ENCODE peak calls at places on chromosomes 4 and X, in eight cellular contexts. P is choroid plexus epithelial cell; K is endothelial cell; N is GM19239; M is M059J; W is tibial artery; S is colonic mucosa; T is CD8-positive, alpha-beta T cell. Z is an unnamed sample.

GRCh38 chr4:124527364-124527763 is 185.2 kb downstream of the ANKRD50 start:
- DNase-seq in P (no peak), K (no peak), N (no peak), M (no peak), W (no peak), S (no peak), T (no peak), Z (no peak)

GRCh38 chr4:147194604-147195003 is 248.9 kb upstream of the TTC29 start:
- DNase-seq in P (no peak), K (no peak), N (no peak), M (no peak), W (no peak), S (no peak), T (no peak), Z (no peak)

GRCh38 chr4:31089815-31090214 is 369.6 kb downstream of the PCDH7 start:
- DNase-seq in P (peak; percentile 92), K (no peak), N (no peak), M (peak; percentile 60), W (peak; percentile 24), S (no peak), T (no peak), Z (peak; percentile 92)

GRCh38 chrX:48466696-48467095 is 3.4 kb downstream of the SLC38A5 start:
- DNase-seq in P (no peak), K (no peak), N (no peak), M (no peak), W (no peak), S (no peak), T (no peak), Z (no peak)

GRCh38 chrX:9318213-9318612 is 146.6 kb upstream of the TBL1X start:
- DNase-seq in P (no peak), K (no peak), N (no peak), M (no peak), W (no peak), S (no peak), T (peak; percentile 34), Z (no peak)

GRCh38 chr4:107292979-107293378 is 256.9 kb upstream of the DKK2 start:
- DNase-seq in P (no peak), K (no peak), N (no peak), M (peak; percentile 21), W (no peak), S (no peak), T (no peak), Z (no peak)

GRCh38 chrX:72306851-72307645 is 1.3 kb upstream of the CITED1 start:
- DNase-seq in P (peak; percentile 69), K (peak; percentile 44), N (peak; percentile 53), M (peak; percentile 86), W (peak; percentile 49), S (peak; percentile 68), T (no peak), Z (peak; percentile 63)

GRCh38 chrX:46626566-46626965 is 53.0 kb downstream of the CHST7 start:
- DNase-seq in P (peak; percentile 16), K (no peak), N (no peak), M (no peak), W (peak; percentile 23), S (no peak), T (no peak), Z (no peak)

GRCh38 chrX:121642415-121642814 is 595.0 kb downstream of the GLUD2 start:
- DNase-seq in P (peak; percentile 56), K (no peak), N (no peak), M (peak; percentile 1), W (no peak), S (no peak), T (no peak), Z (no peak)

GRCh38 chrX:29237972-29238371 is 650.7 kb downstream of the IL1RAPL1 start:
- DNase-seq in P (no peak), K (no peak), N (no peak), M (no peak), W (no peak), S (no peak), T (no peak), Z (no peak)

GRCh38 chr4:122764808-122765189 is 32.3 kb downstream of the BBS12 start:
- DNase-seq in P (peak; percentile 90), K (no peak), N (no peak), M (peak; percentile 76), W (no peak), S (no peak), T (no peak), Z (no peak)

GRCh38 chr4:154719087-154719486 is 24.7 kb upstream of the LRAT start:
- DNase-seq in P (peak; percentile 56), K (no peak), N (no peak), M (peak; percentile 1), W (no peak), S (no peak), T (no peak), Z (no peak)

GRCh38 chrX:21747523-21747922 is 10.4 kb downstream of the SMPX start:
- DNase-seq in P (no peak), K (no peak), N (no peak), M (no peak), W (no peak), S (no peak), T (no peak), Z (no peak)

GRCh38 chr4:955161-955921 is 18.0 kb downstream of the DGKQ start:
- DNase-seq in P (no peak), K (no peak), N (no peak), M (no peak), W (peak; percentile 14), S (no peak), T (no peak), Z (no peak)

GRCh38 chr4:10698172-10698571 is 13.6 kb upstream of the CLNK start:
- DNase-seq in P (no peak), K (no peak), N (no peak), M (no peak), W (no peak), S (no peak), T (no peak), Z (no peak)

GRCh38 chrX:140141444-140142029 is 176.2 kb upstream of the CXorf66 start:
- DNase-seq in P (peak; percentile 35), K (peak; percentile 51), N (peak; percentile 1), M (peak; percentile 51), W (no peak), S (peak; percentile 26), T (peak; percentile 10), Z (peak; percentile 31)

GRCh38 chr4:136650541-136651277 is 881.6 kb downstream of the PCDH18 start:
- DNase-seq in P (peak; percentile 84), K (no peak), N (no peak), M (peak; percentile 27), W (no peak), S (no peak), T (no peak), Z (peak; percentile 49)

GRCh38 chr4:94548571-94548970 is 96.8 kb downstream of the PDLIM5 start:
- DNase-seq in P (peak; percentile 95), K (no peak), N (no peak), M (peak; percentile 91), W (peak; percentile 38), S (no peak), T (no peak), Z (no peak)

GRCh38 chrX:147749308-147749707 is 162.4 kb upstream of the FMR1 start:
- DNase-seq in P (no peak), K (no peak), N (no peak), M (no peak), W (no peak), S (no peak), T (no peak), Z (no peak)

GRCh38 chr4:183469936-183470335 is 25.5 kb downstream of the CDKN2AIP start:
- DNase-seq in P (no peak), K (no peak), N (no peak), M (peak; percentile 78), W (no peak), S (no peak), T (no peak), Z (no peak)

GRCh38 chrX:15269618-15270521 is at the start of gene ASB9:
- DNase-seq in P (peak; percentile 82), K (no peak), N (no peak), M (peak; percentile 94), W (peak; percentile 20), S (peak; percentile 60), T (no peak), Z (peak; percentile 71)

GRCh38 chr4:169017971-169018370 is 7.9 kb upstream of the CBR4 start:
- DNase-seq in P (no peak), K (no peak), N (no peak), M (no peak), W (no peak), S (no peak), T (no peak), Z (no peak)

GRCh38 chr4:105978684-105979296 is 83.5 kb downstream of the NPNT start:
- DNase-seq in P (peak; percentile 20), K (no peak), N (no peak), M (peak; percentile 85), W (peak; percentile 54), S (no peak), T (no peak), Z (no peak)

GRCh38 chr4:84849051-84849640 is 117.3 kb downstream of the WDFY3 start:
- DNase-seq in P (no peak), K (no peak), N (no peak), M (no peak), W (no peak), S (no peak), T (no peak), Z (no peak)

GRCh38 chrX:65821721-65822496 is 154.5 kb downstream of the MSN start:
- DNase-seq in P (no peak), K (peak; percentile 3), N (no peak), M (no peak), W (no peak), S (peak; percentile 28), T (peak; percentile 41), Z (no peak)

GRCh38 chr4:147732516-147733193 is 767 bp downstream of the ARHGAP10 start:
- DNase-seq in P (peak; percentile 59), K (peak; percentile 28), N (no peak), M (peak; percentile 46), W (no peak), S (peak; percentile 33), T (no peak), Z (no peak)

GRCh38 chr4:123832173-123833026 is 435.8 kb downstream of the SPRY1 start:
- DNase-seq in P (peak; percentile 100), K (no peak), N (no peak), M (peak; percentile 97), W (peak; percentile 62), S (no peak), T (no peak), Z (no peak)

GRCh38 chrX:37685452-37686347 is at the start of gene XK:
- DNase-seq in P (peak; percentile 39), K (peak; percentile 45), N (no peak), M (peak; percentile 69), W (peak; percentile 20), S (peak; percentile 63), T (peak; percentile 23), Z (peak; percentile 65)

GRCh38 chr4:70511365-70511764 is 7.0 kb upstream of the AMTN start:
- DNase-seq in P (peak; percentile 2), K (no peak), N (no peak), M (no peak), W (no peak), S (no peak), T (no peak), Z (no peak)

GRCh38 chrX:39302838-39303237 is 501.6 kb downstream of the MID1IP1 start:
- DNase-seq in P (no peak), K (no peak), N (no peak), M (no peak), W (no peak), S (no peak), T (no peak), Z (no peak)

GRCh38 chrX:45719751-45720501 is 519.2 kb upstream of the DIPK2B start:
- DNase-seq in P (no peak), K (no peak), N (no peak), M (peak; percentile 68), W (no peak), S (no peak), T (no peak), Z (no peak)

GRCh38 chr4:114694770-114695169 is 96.2 kb downstream of the UGT8 start:
- DNase-seq in P (peak; percentile 58), K (no peak), N (no peak), M (peak; percentile 21), W (no peak), S (no peak), T (no peak), Z (no peak)